ENCODE peak calls at places on chromosomes 3 and 15, in five cellular contexts. V, B, Q, M and A are unnamed samples. For H3K27me3, the result is how much of the 10 kb centered on the place peaks cover.

GRCh38 chr15:39788800-39789565 is 6.3 kb upstream of the FSIP1 start:
- DNase-seq in V (peak), B (no peak), Q (no peak), M (peak), A (no peak)

GRCh38 chr3:117893638-117894037 is 1141.0 kb downstream of the IGSF11 start:
- DNase-seq in V (no peak), B (no peak), Q (no peak), M (no peak), A (no peak)

GRCh38 chr3:135752851-135753250 is 212.7 kb upstream of the PPP2R3A start:
- DNase-seq in V (no peak), B (no peak), Q (no peak), M (no peak), A (no peak)

GRCh38 chr3:119660474-119661150 is at the start of gene POPDC2:
- DNase-seq in V (peak), B (no peak), Q (no peak), M (no peak), A (no peak)

GRCh38 chr15:70248116-70249025 is 150.7 kb upstream of the TLE3 start:
- DNase-seq in V (peak), B (no peak), Q (no peak), M (no peak), A (no peak)

GRCh38 chr3:133578548-133579191 is 5.2 kb downstream of the CDV3 start:
- DNase-seq in V (peak), B (no peak), Q (no peak), M (peak), A (no peak)

GRCh38 chr3:63961891-63962290 is 49.7 kb upstream of the SCAANT1 start:
- DNase-seq in V (peak), B (peak), Q (peak), M (peak), A (no peak)

GRCh38 chr3:114551770-114552526 is 258.1 kb downstream of the TIGIT start:
- DNase-seq in V (peak), B (no peak), Q (no peak), M (peak), A (no peak)

GRCh38 chr3:62803276-62803675 is 71.9 kb downstream of the CADPS start:
- DNase-seq in V (no peak), B (no peak), Q (no peak), M (no peak), A (no peak)

GRCh38 chr3:127071597-127072001 is 88.7 kb downstream of the PLXNA1 start:
- DNase-seq in V (no peak), B (no peak), Q (no peak), M (no peak), A (no peak)

GRCh38 chr3:101809178-101810022 is 30.4 kb downstream of the NXPE3 start:
- DNase-seq in V (peak), B (peak), Q (peak), M (peak), A (peak)

GRCh38 chr3:14323401-14324223 is 78.8 kb upstream of the SLC6A6 start:
- DNase-seq in V (no peak), B (no peak), Q (no peak), M (no peak), A (no peak)

GRCh38 chr3:87435926-87436630 is 159.7 kb upstream of the POU1F1 start:
- DNase-seq in V (no peak), B (no peak), Q (no peak), M (no peak), A (no peak)

DNA sequence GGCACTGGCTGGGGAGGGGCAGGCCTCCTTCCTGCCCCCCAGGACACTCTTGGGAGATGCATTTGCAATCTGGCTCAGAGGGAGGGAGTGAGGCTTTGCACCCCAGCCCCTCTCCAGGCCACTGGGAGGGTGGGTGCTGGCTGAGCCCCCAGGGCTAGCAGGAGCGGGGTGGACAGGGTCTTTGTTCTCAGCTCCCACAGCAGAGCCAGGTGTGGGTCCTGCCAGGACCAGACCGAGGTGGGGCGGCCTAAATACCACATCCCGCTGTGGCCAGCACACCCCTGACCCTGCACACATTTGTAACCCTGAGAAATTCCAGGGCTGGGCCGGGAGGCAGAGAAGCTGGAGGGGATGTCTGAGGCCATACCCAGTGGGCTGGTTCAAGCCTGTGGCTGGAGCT is 41.0 kb downstream of the STARD5 start:
- DNase-seq in V (no peak), B (no peak), Q (no peak), M (no peak), A (no peak)
- H3K27me3 ChIP-seq in V (under half), B (under half), Q (under half), M (under half), A (under half)

GRCh38 chr3:71345429-71346027 is 238.0 kb downstream of the FOXP1 start:
- DNase-seq in V (peak), B (no peak), Q (no peak), M (peak), A (no peak)
- H3K27me3 ChIP-seq in V (under half), B (under half), Q (under half), M (under half), A (under half)

DNA sequence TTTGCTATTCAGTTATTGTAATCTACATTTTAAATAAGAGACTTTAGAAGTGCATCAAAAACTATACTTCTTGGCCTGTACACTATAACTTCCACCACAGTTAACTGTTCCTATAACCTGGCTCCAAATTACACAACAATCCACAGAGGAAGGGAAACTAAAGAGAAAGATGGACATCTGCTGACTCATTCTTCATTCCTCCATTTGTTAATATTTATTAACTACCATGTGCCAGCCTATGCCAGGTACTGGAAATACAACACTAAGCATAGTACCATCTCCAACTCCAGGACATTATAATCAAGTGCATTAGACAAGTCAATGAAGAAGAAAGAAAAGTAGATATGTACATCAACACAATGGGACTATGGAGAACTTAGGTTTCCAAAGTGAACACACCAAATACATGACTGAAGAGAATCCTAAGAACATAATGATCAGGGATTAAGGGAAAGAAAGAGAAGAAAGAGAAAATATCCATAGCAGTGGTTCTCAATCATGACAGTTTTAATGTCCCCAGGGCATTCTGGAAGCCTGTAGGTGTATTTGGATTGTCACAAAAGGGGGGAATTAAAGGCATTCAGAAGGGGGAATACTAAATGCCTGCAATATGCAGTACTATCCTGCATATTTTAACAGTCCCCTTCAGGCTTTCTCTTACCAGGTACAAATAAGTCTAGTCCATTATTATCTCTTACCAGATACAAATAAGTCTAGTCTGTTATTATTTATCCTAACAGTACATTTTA is 8.9 kb downstream of the ICE2 start:
- DNase-seq in V (peak), B (no peak), Q (no peak), M (peak), A (no peak)
- H3K27me3 ChIP-seq in V (under half), B (under half), Q (under half), M (under half), A (under half)

GRCh38 chr3:147381610-147382009 is 24.7 kb downstream of the ZIC4 start:
- DNase-seq in V (no peak), B (no peak), Q (no peak), M (no peak), A (no peak)
- H3K27me3 ChIP-seq in V (half or more), B (under half), Q (under half), M (half or more), A (under half)